ENCODE peak calls at places on chromosomes 13 and 19, in seven cellular contexts. N is HS-5; L is nucleus accumbens; R is T-helper 1 cell; A is stimulated activated CD8-positive, alpha-beta memory T cell treated with anti-CD3 and anti-CD28 coated beads, Interleukin-2, amount 100 ng/mL, for 48 hours; O is NB4; S is MV-4-11. Y is an unnamed sample.

GRCh38 chr13:113139580-113139979 is 17.0 kb downstream of the F10 start:
- DNase-seq in A (no peak), S (no peak), N (no peak), O (no peak), L (no peak), R (no peak), Y (no peak)

GRCh38 chr13:70457474-70457873 is 349.2 kb upstream of the KLHL1 start:
- DNase-seq in N (no peak), R (no peak), L (no peak), O (no peak), S (no peak), A (no peak), Y (no peak)

GRCh38 chr19:39397360-39398296 is 6.5 kb downstream of the MED29 start:
- DNase-seq in O (peak; percentile 87), R (peak; percentile 93), S (peak; percentile 94), L (peak; percentile 68), A (peak; percentile 94), N (no peak), Y (peak; percentile 94)

GRCh38 chr13:66661336-66661735 is 568.8 kb downstream of the PCDH9 start:
- DNase-seq in O (no peak), N (no peak), A (no peak), L (no peak), R (no peak), S (no peak), Y (no peak)

GRCh38 chr19:15631817-15632216 is 8.9 kb upstream of the CYP4F3 start:
- DNase-seq in R (peak; percentile 15), A (no peak), N (no peak), S (peak; percentile 38), O (peak; percentile 64), L (no peak), Y (no peak)

GRCh38 chr19:49080392-49080791 is 4.9 kb upstream of the SNRNP70 start:
- DNase-seq in N (no peak), A (no peak), O (no peak), L (no peak), R (no peak), S (no peak), Y (no peak)

GRCh38 chr13:105219636-105220035 is 1315.8 kb downstream of the EFNB2 start:
- DNase-seq in S (no peak), R (no peak), L (no peak), O (no peak), N (peak; percentile 33), A (no peak), Y (no peak)

GRCh38 chr19:48455171-48455907 is at the start of gene KCNJ14:
- DNase-seq in S (no peak), O (no peak), L (no peak), A (no peak), R (no peak), N (no peak), Y (no peak)

GRCh38 chr19:31676271-31677004 is 327.2 kb upstream of the TSHZ3 start:
- DNase-seq in L (no peak), N (no peak), O (peak; percentile 27), S (peak; percentile 31), R (no peak), A (no peak), Y (no peak)

GRCh38 chr19:4582980-4583842 is 23.7 kb upstream of the SEMA6B start:
- DNase-seq in O (no peak), N (no peak), S (no peak), A (no peak), R (no peak), L (no peak), Y (no peak)

GRCh38 chr13:105220886-105221285 is 1314.6 kb downstream of the EFNB2 start:
- DNase-seq in O (no peak), L (no peak), N (no peak), R (no peak), S (no peak), A (no peak), Y (no peak)

GRCh38 chr19:58519355-58520256 is at the start of gene ZBTB45:
- DNase-seq in O (peak; percentile 98), R (peak; percentile 82), N (peak; percentile 65), L (peak; percentile 83), A (peak; percentile 87), S (peak; percentile 99), Y (peak; percentile 79)